ENCODE peak calls at places on chromosome 3, in nine cellular contexts. One of them, this sample, is unnamed.

GRCh38 chr3:155495387-155495786 is 201.9 kb upstream of the STRIT1 start:
- DNase-seq in esophagus squamous epithelium: no peak
- DNase-seq in esophagus muscularis mucosa: no peak
- DNase-seq in sigmoid colon: no peak
- DNase-seq in AG04450: no peak
- DNase-seq in neuronal stem cell: no peak
- DNase-seq in H9: no peak
- DNase-seq in spleen: no peak
- DNase-seq in tibial nerve: no peak
- DNase-seq in this sample: no peak

GRCh38 chr3:2166552-2166951 is 67.9 kb downstream of the CNTN4 start:
- DNase-seq in esophagus squamous epithelium: no peak
- DNase-seq in esophagus muscularis mucosa: no peak
- DNase-seq in sigmoid colon: no peak
- DNase-seq in AG04450: no peak
- DNase-seq in neuronal stem cell: no peak
- DNase-seq in H9: no peak
- DNase-seq in spleen: no peak
- DNase-seq in tibial nerve: no peak
- DNase-seq in this sample: no peak

GRCh38 chr3:108202834-108203233 is 19.4 kb downstream of the IFT57 start:
- DNase-seq in esophagus squamous epithelium: no peak
- DNase-seq in esophagus muscularis mucosa: no peak
- DNase-seq in sigmoid colon: no peak
- DNase-seq in AG04450: no peak
- DNase-seq in neuronal stem cell: no peak
- DNase-seq in H9: peak; percentile 59
- DNase-seq in spleen: no peak
- DNase-seq in tibial nerve: no peak
- DNase-seq in this sample: no peak

GRCh38 chr3:186212611-186213010 is 103.7 kb upstream of the ETV5 start:
- DNase-seq in esophagus squamous epithelium: no peak
- DNase-seq in esophagus muscularis mucosa: no peak
- DNase-seq in sigmoid colon: no peak
- DNase-seq in AG04450: no peak
- DNase-seq in neuronal stem cell: no peak
- DNase-seq in H9: no peak
- DNase-seq in spleen: no peak
- DNase-seq in tibial nerve: no peak
- DNase-seq in this sample: no peak

GRCh38 chr3:169476289-169476688 is 187.2 kb downstream of the MECOM start:
- DNase-seq in esophagus squamous epithelium: no peak
- DNase-seq in esophagus muscularis mucosa: no peak
- DNase-seq in sigmoid colon: no peak
- DNase-seq in AG04450: no peak
- DNase-seq in neuronal stem cell: no peak
- DNase-seq in H9: no peak
- DNase-seq in spleen: no peak
- DNase-seq in tibial nerve: no peak
- DNase-seq in this sample: no peak

GRCh38 chr3:78204977-78205376 is 1165.1 kb downstream of the ROBO2 start:
- DNase-seq in esophagus squamous epithelium: no peak
- DNase-seq in esophagus muscularis mucosa: no peak
- DNase-seq in sigmoid colon: no peak
- DNase-seq in AG04450: peak; percentile 10
- DNase-seq in neuronal stem cell: no peak
- DNase-seq in H9: no peak
- DNase-seq in spleen: no peak
- DNase-seq in tibial nerve: no peak
- DNase-seq in this sample: peak; percentile 44

GRCh38 chr3:42501681-42502428 is 588 bp upstream of the VIPR1 start:
- DNase-seq in esophagus squamous epithelium: no peak
- DNase-seq in esophagus muscularis mucosa: no peak
- DNase-seq in sigmoid colon: peak; percentile 68
- DNase-seq in AG04450: no peak
- DNase-seq in neuronal stem cell: peak; percentile 29
- DNase-seq in H9: peak; percentile 59
- DNase-seq in spleen: peak; percentile 91
- DNase-seq in tibial nerve: no peak
- DNase-seq in this sample: peak; percentile 31

GRCh38 chr3:30471076-30471475 is 135.3 kb upstream of the TGFBR2 start:
- DNase-seq in esophagus squamous epithelium: no peak
- DNase-seq in esophagus muscularis mucosa: no peak
- DNase-seq in sigmoid colon: no peak
- DNase-seq in AG04450: no peak
- DNase-seq in neuronal stem cell: no peak
- DNase-seq in H9: no peak
- DNase-seq in spleen: no peak
- DNase-seq in tibial nerve: no peak
- DNase-seq in this sample: no peak

GRCh38 chr3:42693530-42693930 is 8.2 kb downstream of the KLHL40 start:
- DNase-seq in esophagus squamous epithelium: no peak
- DNase-seq in esophagus muscularis mucosa: no peak
- DNase-seq in sigmoid colon: peak; percentile 13
- DNase-seq in AG04450: no peak
- DNase-seq in neuronal stem cell: no peak
- DNase-seq in H9: no peak
- DNase-seq in spleen: no peak
- DNase-seq in tibial nerve: no peak
- DNase-seq in this sample: no peak

GRCh38 chr3:43866529-43867353 is 176.0 kb downstream of the ABHD5 start:
- DNase-seq in esophagus squamous epithelium: no peak
- DNase-seq in esophagus muscularis mucosa: peak; percentile 70
- DNase-seq in sigmoid colon: no peak
- DNase-seq in AG04450: peak; percentile 59
- DNase-seq in neuronal stem cell: no peak
- DNase-seq in H9: no peak
- DNase-seq in spleen: peak; percentile 6
- DNase-seq in tibial nerve: no peak
- DNase-seq in this sample: peak; percentile 76

GRCh38 chr3:22475665-22476064 is 724.7 kb upstream of the ZNF385D start:
- DNase-seq in esophagus squamous epithelium: no peak
- DNase-seq in esophagus muscularis mucosa: no peak
- DNase-seq in sigmoid colon: no peak
- DNase-seq in AG04450: no peak
- DNase-seq in neuronal stem cell: no peak
- DNase-seq in H9: no peak
- DNase-seq in spleen: no peak
- DNase-seq in tibial nerve: no peak
- DNase-seq in this sample: no peak

GRCh38 chr3:127697531-127698240 is 24.9 kb downstream of the ABTB1 start:
- DNase-seq in esophagus squamous epithelium: peak; percentile 29
- DNase-seq in esophagus muscularis mucosa: peak; percentile 95
- DNase-seq in sigmoid colon: peak; percentile 97
- DNase-seq in AG04450: peak; percentile 72
- DNase-seq in neuronal stem cell: peak; percentile 47
- DNase-seq in H9: peak; percentile 84
- DNase-seq in spleen: peak; percentile 90
- DNase-seq in tibial nerve: peak; percentile 69
- DNase-seq in this sample: peak; percentile 74

GRCh38 chr3:58117561-58118305 is 93.0 kb downstream of the DNASE1L3 start:
- DNase-seq in esophagus squamous epithelium: no peak
- DNase-seq in esophagus muscularis mucosa: no peak
- DNase-seq in sigmoid colon: no peak
- DNase-seq in AG04450: no peak
- DNase-seq in neuronal stem cell: no peak
- DNase-seq in H9: no peak
- DNase-seq in spleen: no peak
- DNase-seq in tibial nerve: peak; percentile 46
- DNase-seq in this sample: no peak

GRCh38 chr3:195160257-195160898 is 110.6 kb downstream of the XXYLT1 start:
- DNase-seq in esophagus squamous epithelium: no peak
- DNase-seq in esophagus muscularis mucosa: no peak
- DNase-seq in sigmoid colon: no peak
- DNase-seq in AG04450: peak; percentile 59
- DNase-seq in neuronal stem cell: no peak
- DNase-seq in H9: no peak
- DNase-seq in spleen: no peak
- DNase-seq in tibial nerve: no peak
- DNase-seq in this sample: no peak

GRCh38 chr3:169668081-169668956 is 4.8 kb upstream of the MECOM start:
- DNase-seq in esophagus squamous epithelium: no peak
- DNase-seq in esophagus muscularis mucosa: no peak
- DNase-seq in sigmoid colon: no peak
- DNase-seq in AG04450: no peak
- DNase-seq in neuronal stem cell: peak; percentile 52
- DNase-seq in H9: peak; percentile 54
- DNase-seq in spleen: peak; percentile 76
- DNase-seq in tibial nerve: no peak
- DNase-seq in this sample: no peak

GRCh38 chr3:2180661-2181060 is 82.0 kb downstream of the CNTN4 start:
- DNase-seq in esophagus squamous epithelium: no peak
- DNase-seq in esophagus muscularis mucosa: no peak
- DNase-seq in sigmoid colon: no peak
- DNase-seq in AG04450: no peak
- DNase-seq in neuronal stem cell: no peak
- DNase-seq in H9: no peak
- DNase-seq in spleen: no peak
- DNase-seq in tibial nerve: no peak
- DNase-seq in this sample: no peak

GRCh38 chr3:98188553-98188952 is 22.1 kb downstream of the OR5H15 start:
- DNase-seq in esophagus squamous epithelium: no peak
- DNase-seq in esophagus muscularis mucosa: no peak
- DNase-seq in sigmoid colon: no peak
- DNase-seq in AG04450: no peak
- DNase-seq in neuronal stem cell: no peak
- DNase-seq in H9: peak; percentile 18
- DNase-seq in spleen: no peak
- DNase-seq in tibial nerve: no peak
- DNase-seq in this sample: no peak

GRCh38 chr3:102269401-102269800 is 165.4 kb upstream of the ZPLD1 start:
- DNase-seq in esophagus squamous epithelium: no peak
- DNase-seq in esophagus muscularis mucosa: no peak
- DNase-seq in sigmoid colon: no peak
- DNase-seq in AG04450: no peak
- DNase-seq in neuronal stem cell: no peak
- DNase-seq in H9: no peak
- DNase-seq in spleen: no peak
- DNase-seq in tibial nerve: no peak
- DNase-seq in this sample: no peak

GRCh38 chr3:32602206-32602605 is 31.5 kb upstream of the DYNC1LI1 start:
- DNase-seq in esophagus squamous epithelium: no peak
- DNase-seq in esophagus muscularis mucosa: peak; percentile 78
- DNase-seq in sigmoid colon: no peak
- DNase-seq in AG04450: no peak
- DNase-seq in neuronal stem cell: no peak
- DNase-seq in H9: no peak
- DNase-seq in spleen: no peak
- DNase-seq in tibial nerve: no peak
- DNase-seq in this sample: no peak

GRCh38 chr3:86890997-86891396 is 100.0 kb downstream of the VGLL3 start:
- DNase-seq in esophagus squamous epithelium: no peak
- DNase-seq in esophagus muscularis mucosa: no peak
- DNase-seq in sigmoid colon: no peak
- DNase-seq in AG04450: no peak
- DNase-seq in neuronal stem cell: no peak
- DNase-seq in H9: peak; percentile 29
- DNase-seq in spleen: no peak
- DNase-seq in tibial nerve: no peak
- DNase-seq in this sample: no peak

GRCh38 chr3:129867506-129868124 is 25.9 kb downstream of the TMCC1 start:
- DNase-seq in esophagus squamous epithelium: no peak
- DNase-seq in esophagus muscularis mucosa: no peak
- DNase-seq in sigmoid colon: no peak
- DNase-seq in AG04450: no peak
- DNase-seq in neuronal stem cell: no peak
- DNase-seq in H9: no peak
- DNase-seq in spleen: no peak
- DNase-seq in tibial nerve: no peak
- DNase-seq in this sample: no peak

GRCh38 chr3:17183951-17184550 is 299.3 kb downstream of the PLCL2 start:
- DNase-seq in esophagus squamous epithelium: no peak
- DNase-seq in esophagus muscularis mucosa: no peak
- DNase-seq in sigmoid colon: no peak
- DNase-seq in AG04450: no peak
- DNase-seq in neuronal stem cell: no peak
- DNase-seq in H9: no peak
- DNase-seq in spleen: no peak
- DNase-seq in tibial nerve: no peak
- DNase-seq in this sample: peak; percentile 21

GRCh38 chr3:71446734-71447133 is 136.8 kb downstream of the FOXP1 start:
- DNase-seq in esophagus squamous epithelium: no peak
- DNase-seq in esophagus muscularis mucosa: no peak
- DNase-seq in sigmoid colon: no peak
- DNase-seq in AG04450: no peak
- DNase-seq in neuronal stem cell: no peak
- DNase-seq in H9: no peak
- DNase-seq in spleen: no peak
- DNase-seq in tibial nerve: no peak
- DNase-seq in this sample: no peak
- H3K27ac ChIP-seq in esophagus squamous epithelium: peak overlapping the region; percentile 88
- H3K27ac ChIP-seq in esophagus muscularis mucosa: no peak overlapping the region
- H3K27ac ChIP-seq in sigmoid colon: no peak overlapping the region
- H3K27ac ChIP-seq in AG04450: no peak overlapping the region
- H3K27ac ChIP-seq in neuronal stem cell: no peak overlapping the region
- H3K27ac ChIP-seq in H9: no peak overlapping the region
- H3K27ac ChIP-seq in spleen: peak overlapping the region; percentile 27
- H3K27ac ChIP-seq in tibial nerve: no peak overlapping the region
- H3K27ac ChIP-seq in this sample: no peak overlapping the region

DNA sequence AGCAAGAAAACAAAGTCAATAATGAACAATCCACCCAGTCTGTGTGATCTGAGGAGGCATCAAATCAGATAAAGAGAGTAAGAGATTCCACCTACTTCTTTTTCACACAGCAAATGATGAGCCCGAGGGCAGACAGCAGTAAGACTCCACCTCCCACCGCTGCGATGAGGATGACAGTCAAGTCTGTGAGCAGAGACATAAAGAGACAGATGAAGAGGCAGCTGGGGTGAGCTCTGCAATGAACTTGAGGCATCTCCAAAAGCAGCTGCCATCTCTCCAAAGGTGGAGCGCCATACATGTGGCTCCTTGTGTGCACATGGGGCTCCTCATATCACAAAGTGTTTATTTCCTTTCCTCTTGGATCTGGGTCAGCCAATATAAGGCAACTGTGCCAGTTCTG is 57.2 kb downstream of the CDCP1 start:
- DNase-seq in esophagus squamous epithelium: no peak
- DNase-seq in esophagus muscularis mucosa: no peak
- DNase-seq in sigmoid colon: no peak
- DNase-seq in AG04450: no peak
- DNase-seq in neuronal stem cell: no peak
- DNase-seq in H9: no peak
- DNase-seq in spleen: no peak
- DNase-seq in tibial nerve: no peak
- DNase-seq in this sample: no peak
- H3K27ac ChIP-seq in esophagus squamous epithelium: peak overlapping the region; percentile 77
- H3K27ac ChIP-seq in esophagus muscularis mucosa: no peak overlapping the region
- H3K27ac ChIP-seq in sigmoid colon: no peak overlapping the region
- H3K27ac ChIP-seq in AG04450: no peak overlapping the region
- H3K27ac ChIP-seq in neuronal stem cell: no peak overlapping the region
- H3K27ac ChIP-seq in H9: no peak overlapping the region
- H3K27ac ChIP-seq in spleen: no peak overlapping the region
- H3K27ac ChIP-seq in tibial nerve: no peak overlapping the region
- H3K27ac ChIP-seq in this sample: peak overlapping the region; percentile 58

GRCh38 chr3:59836525-59836924 is 786.7 kb upstream of the CFAP20DC start:
- DNase-seq in esophagus squamous epithelium: no peak
- DNase-seq in esophagus muscularis mucosa: no peak
- DNase-seq in sigmoid colon: no peak
- DNase-seq in AG04450: no peak
- DNase-seq in neuronal stem cell: no peak
- DNase-seq in H9: no peak
- DNase-seq in spleen: no peak
- DNase-seq in tibial nerve: no peak
- DNase-seq in this sample: no peak
- H3K27ac ChIP-seq in esophagus squamous epithelium: no peak overlapping the region
- H3K27ac ChIP-seq in esophagus muscularis mucosa: no peak overlapping the region
- H3K27ac ChIP-seq in sigmoid colon: no peak overlapping the region
- H3K27ac ChIP-seq in AG04450: no peak overlapping the region
- H3K27ac ChIP-seq in neuronal stem cell: no peak overlapping the region
- H3K27ac ChIP-seq in H9: no peak overlapping the region
- H3K27ac ChIP-seq in spleen: no peak overlapping the region
- H3K27ac ChIP-seq in tibial nerve: no peak overlapping the region
- H3K27ac ChIP-seq in this sample: no peak overlapping the region

GRCh38 chr3:9803494-9803893 is 6.6 kb upstream of the TTLL3 start:
- DNase-seq in esophagus squamous epithelium: no peak
- DNase-seq in esophagus muscularis mucosa: no peak
- DNase-seq in sigmoid colon: no peak
- DNase-seq in AG04450: no peak
- DNase-seq in neuronal stem cell: no peak
- DNase-seq in H9: no peak
- DNase-seq in spleen: no peak
- DNase-seq in tibial nerve: no peak
- DNase-seq in this sample: no peak
- H3K27ac ChIP-seq in esophagus squamous epithelium: no peak overlapping the region
- H3K27ac ChIP-seq in esophagus muscularis mucosa: peak overlapping the region; percentile 32
- H3K27ac ChIP-seq in sigmoid colon: no peak overlapping the region
- H3K27ac ChIP-seq in AG04450: peak overlapping the region; percentile 63
- H3K27ac ChIP-seq in neuronal stem cell: no peak overlapping the region
- H3K27ac ChIP-seq in H9: no peak overlapping the region
- H3K27ac ChIP-seq in spleen: no peak overlapping the region
- H3K27ac ChIP-seq in tibial nerve: no peak overlapping the region
- H3K27ac ChIP-seq in this sample: no peak overlapping the region

This sample was measured in foreskin keratinocyte.